ENCODE peak calls at places on chromosomes 7 and 10, in six cellular contexts. Q is BJ; H is CD8-positive, alpha-beta memory T cell; X is adipocyte; L is GM23338; J is cardiac fibroblast. P is an unnamed sample.

GRCh38 chr10:21207852-21208646 is 310.9 kb upstream of the NEBL start:
- DNase-seq in Q (no peak), H (no peak), X (no peak), L (no peak), J (no peak), P (no peak)

GRCh38 chr7:5470721-5471311 is 47.2 kb upstream of the TNRC18 start:
- DNase-seq in Q (no peak), H (no peak), X (no peak), L (no peak), J (no peak), P (no peak)

GRCh38 chr10:60186315-60187071 is 203.2 kb downstream of the ANK3 start:
- DNase-seq in Q (no peak), H (no peak), X (no peak), L (no peak), J (peak), P (no peak)

GRCh38 chr7:69749358-69749757 is 151.1 kb downstream of the AUTS2 start:
- DNase-seq in Q (no peak), H (no peak), X (no peak), L (peak), J (no peak), P (no peak)

GRCh38 chr7:57820477-57820876 is 370.5 kb downstream of the ZNF716 start:
- DNase-seq in Q (no peak), H (no peak), X (no peak), L (no peak), J (no peak), P (no peak)

GRCh38 chr10:788796-789748 is 99.6 kb upstream of the DIP2C start:
- DNase-seq in Q (no peak), H (no peak), X (peak), L (peak), J (peak), P (no peak)

GRCh38 chr7:147937428-147937827 is 653.1 kb upstream of the C7orf33 start:
- DNase-seq in Q (no peak), H (no peak), X (peak), L (no peak), J (no peak), P (no peak)

GRCh38 chr7:43872401-43873165 is 3.3 kb upstream of the MRPS24 start:
- DNase-seq in Q (peak), H (no peak), X (peak), L (no peak), J (peak), P (peak)

GRCh38 chr10:114801411-114801813 is 20.2 kb upstream of the FHIP2A start:
- DNase-seq in Q (no peak), H (no peak), X (no peak), L (no peak), J (no peak), P (no peak)

GRCh38 chr7:92880212-92881090 is 44.1 kb upstream of the CDK6 start:
- DNase-seq in Q (no peak), H (no peak), X (peak), L (peak), J (peak), P (no peak)

GRCh38 chr7:96184783-96185182 is 137.1 kb downstream of the SLC25A13 start:
- DNase-seq in Q (no peak), H (no peak), X (no peak), L (no peak), J (no peak), P (no peak)

GRCh38 chr10:103276941-103277712 is at the start of gene INA:
- DNase-seq in Q (no peak), H (no peak), X (peak), L (peak), J (peak), P (no peak)

GRCh38 chr10:91557540-91558231 is 75.2 kb downstream of the PPP1R3C start:
- DNase-seq in Q (no peak), H (no peak), X (no peak), L (no peak), J (no peak), P (no peak)

GRCh38 chr7:22671177-22671879 is 55.7 kb upstream of the IL6 start:
- DNase-seq in Q (peak), H (no peak), X (peak), L (no peak), J (peak), P (no peak)

GRCh38 chr10:133383551-133383950 is 4.5 kb downstream of the PAOX start:
- DNase-seq in Q (no peak), H (no peak), X (no peak), L (no peak), J (no peak), P (no peak)

GRCh38 chr10:30502266-30503058 is 68.5 kb downstream of the MAP3K8 start:
- DNase-seq in Q (no peak), H (peak), X (peak), L (no peak), J (no peak), P (no peak)

GRCh38 chr7:2609001-2609411 is 22.8 kb upstream of the TTYH3 start:
- DNase-seq in Q (no peak), H (no peak), X (peak), L (peak), J (peak), P (no peak)

GRCh38 chr7:101628522-101628921 is 574 bp downstream of the MYL10 start:
- DNase-seq in Q (no peak), H (no peak), X (peak), L (no peak), J (no peak), P (peak)

GRCh38 chr7:129213828-129214227 is 11.0 kb upstream of the AHCYL2 start:
- DNase-seq in Q (no peak), H (no peak), X (no peak), L (peak), J (peak), P (no peak)

GRCh38 chr10:79070611-79071534 is 2.1 kb downstream of the ZMIZ1 start:
- DNase-seq in Q (no peak), H (no peak), X (peak), L (peak), J (peak), P (peak)

DNA sequence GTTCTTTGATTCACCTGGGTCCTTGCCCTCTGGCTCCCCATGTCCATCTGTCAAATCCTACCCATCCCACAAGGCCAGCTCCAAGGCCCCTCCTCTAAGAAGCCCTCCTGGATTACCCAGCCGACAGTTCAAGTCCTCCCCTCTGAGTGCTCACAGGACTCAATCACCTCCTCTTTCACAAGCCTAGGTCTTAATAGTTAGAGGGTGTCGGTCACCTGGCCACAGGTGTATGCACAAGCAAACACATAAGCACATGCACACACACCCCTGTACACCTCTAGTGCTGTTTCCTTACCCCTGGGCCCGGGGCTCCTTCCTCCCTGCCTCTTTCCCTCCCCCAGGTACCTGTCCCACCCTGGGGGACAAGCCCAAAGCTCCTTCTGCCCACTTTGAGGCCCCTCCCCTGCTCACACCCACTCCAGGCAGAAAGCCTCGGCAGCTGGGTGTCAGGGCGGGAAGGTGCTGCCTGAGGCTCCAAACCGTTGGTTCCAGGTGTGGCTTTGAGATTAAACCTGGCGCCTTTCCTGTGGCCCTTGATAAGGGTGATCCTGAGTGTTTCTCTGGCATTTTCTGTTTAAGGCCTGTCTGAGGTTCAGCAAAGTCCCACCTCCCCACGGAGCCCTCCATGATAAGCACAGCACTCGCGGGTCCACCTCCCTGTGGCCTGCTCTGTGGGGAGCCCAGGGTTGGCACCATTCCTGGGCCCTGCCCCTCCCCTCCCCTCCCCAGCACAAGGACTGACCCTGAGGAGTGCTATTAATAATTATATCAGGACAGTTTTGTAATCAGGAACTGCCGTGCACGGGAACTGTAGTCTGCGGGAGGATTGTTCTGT is 14.7 kb upstream of the AQP1 start:
- DNase-seq in Q (no peak), H (no peak), X (no peak), L (no peak), J (no peak), P (no peak)
- H3K4me3 ChIP-seq in Q (no peak), H (no peak), X (no peak), L (no peak), J (no peak), P (no peak)

GRCh38 chr10:125084191-125085186 is 75.9 kb downstream of the CTBP2 start:
- DNase-seq in Q (peak), H (no peak), X (peak), L (peak), J (peak), P (peak)

GRCh38 chr10:125083576-125083920 is 76.8 kb downstream of the CTBP2 start:
- DNase-seq in Q (peak), H (no peak), X (peak), L (no peak), J (peak), P (no peak)

GRCh38 chr10:125080984-125081383 is 79.4 kb downstream of the CTBP2 start:
- DNase-seq in Q (no peak), H (no peak), X (no peak), L (no peak), J (no peak), P (no peak)

GRCh38 chr10:125081931-125082330 is 78.4 kb downstream of the CTBP2 start:
- DNase-seq in Q (no peak), H (no peak), X (no peak), L (no peak), J (no peak), P (no peak)

GRCh38 chr10:125082881-125083575 is 77.3 kb downstream of the CTBP2 start:
- DNase-seq in Q (no peak), H (no peak), X (no peak), L (no peak), J (no peak), P (no peak)
- H3K4me3 ChIP-seq in Q (no peak), H (no peak), X (no peak), L (no peak), J (no peak), P (no peak)

GRCh38 chr7:33870120-33870519 is 35.2 kb upstream of the BMPER start:
- DNase-seq in Q (no peak), H (no peak), X (peak), L (no peak), J (no peak), P (no peak)
- H3K4me3 ChIP-seq in Q (no peak), H (no peak), X (no peak), L (no peak), J (no peak), P (no peak)

DNA sequence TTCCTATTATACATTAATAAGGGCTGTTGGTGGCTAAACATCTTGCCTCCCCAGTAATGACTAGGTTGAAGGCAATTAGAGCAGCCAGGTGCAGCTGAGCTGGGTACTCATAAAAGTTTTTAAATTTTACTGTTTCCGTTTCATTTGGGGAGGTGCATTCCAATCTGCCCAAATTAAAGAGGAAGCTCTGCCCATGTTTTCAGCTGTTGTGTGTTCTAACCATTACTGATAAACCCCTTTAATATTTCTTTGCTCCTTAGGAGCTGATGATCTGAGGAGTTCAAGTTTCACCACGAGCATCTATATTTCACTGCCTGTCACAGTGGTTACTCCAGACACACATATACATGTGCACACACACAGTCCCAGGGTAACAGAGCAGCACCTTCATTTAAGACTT is 94.4 kb downstream of the JAZF1 start:
- DNase-seq in Q (no peak), H (no peak), X (no peak), L (no peak), J (no peak), P (no peak)
- H3K4me3 ChIP-seq in Q (no peak), H (no peak), X (no peak), L (no peak), J (no peak), P (no peak)

GRCh38 chr10:97537186-97537869 is 35.3 kb upstream of the ANKRD2 start:
- DNase-seq in Q (no peak), H (no peak), X (no peak), L (no peak), J (no peak), P (no peak)
- H3K4me3 ChIP-seq in Q (no peak), H (no peak), X (no peak), L (no peak), J (no peak), P (no peak)